ENCODE peak calls at places on chromosomes 16 and 17, in four cellular contexts. D is psoas muscle; G is AG04450; J is stimulated activated CD8-positive, alpha-beta memory T cell treated with anti-CD3 and anti-CD28 coated beads, Interleukin-7, amount 100 ng/mL, for 1 hour. C is an unnamed sample.

GRCh38 chr16:78925071-78925714 is 675.3 kb downstream of the MAF start:
- DNase-seq in D (peak), G (no peak), J (no peak), C (no peak)

GRCh38 chr17:49496183-49496865 is 1.2 kb downstream of the NGFR start:
- DNase-seq in D (peak), G (no peak), J (peak), C (no peak)

GRCh38 chr16:4266372-4266771 is 6.5 kb downstream of the TFAP4 start:
- DNase-seq in D (no peak), G (no peak), J (no peak), C (no peak)

GRCh38 chr16:81575834-81576233 is 131.2 kb downstream of the CMIP start:
- DNase-seq in D (no peak), G (no peak), J (no peak), C (no peak)

GRCh38 chr17:78868391-78868790 is 27.8 kb upstream of the USP36 start:
- DNase-seq in D (no peak), G (peak), J (no peak), C (no peak)

GRCh38 chr17:50863221-50863843 is 2.8 kb downstream of the TOB1 start:
- DNase-seq in D (no peak), G (no peak), J (no peak), C (no peak)

GRCh38 chr16:57245472-57246113 is 534 bp downstream of the ARL2BP start:
- DNase-seq in D (peak), G (no peak), J (no peak), C (no peak)

GRCh38 chr17:67438669-67439068 is 61.6 kb downstream of the PITPNC1 start:
- DNase-seq in D (no peak), G (no peak), J (no peak), C (no peak)

GRCh38 chr17:33284022-33284421 is 9.1 kb downstream of the ASIC2 start:
- DNase-seq in D (peak), G (peak), J (no peak), C (no peak)

GRCh38 chr16:49021136-49021535 is 260.5 kb downstream of the CBLN1 start:
- DNase-seq in D (no peak), G (no peak), J (no peak), C (peak)

GRCh38 chr17:55344514-55344997 is 77.1 kb downstream of the MMD start:
- DNase-seq in D (no peak), G (no peak), J (no peak), C (no peak)

GRCh38 chr17:81120149-81120484 is 45.2 kb upstream of the PVALEF start:
- DNase-seq in D (no peak), G (no peak), J (no peak), C (no peak)

GRCh38 chr17:72901657-72902056 is 190.8 kb downstream of the SLC39A11 start:
- DNase-seq in D (no peak), G (no peak), J (no peak), C (no peak)

GRCh38 chr17:10447035-10447931 is 22.1 kb downstream of the MYH4 start:
- DNase-seq in D (no peak), G (no peak), J (no peak), C (no peak)

C was measured in retinal pigment epithelial cell.